ENCODE peak calls at places on chromosomes 11 and 22, in eight cellular contexts. One of them, this sample, is unnamed.

GRCh38 chr11:1631066-1631568 is 1.5 kb downstream of the KRTAP5-5 start:
- DNase-seq in endothelial cell of umbilical vein: no peak
- DNase-seq in sigmoid colon: peak
- DNase-seq in adrenal gland: no peak
- DNase-seq in transverse colon: no peak
- DNase-seq in IMR-90: no peak
- DNase-seq in heart left ventricle: no peak
- DNase-seq in uterus: no peak
- DNase-seq in this sample: no peak

GRCh38 chr22:11253000-11253511 is 4274.9 kb upstream of the OR11H1 start:
- DNase-seq in endothelial cell of umbilical vein: no peak
- DNase-seq in sigmoid colon: peak
- DNase-seq in adrenal gland: no peak
- DNase-seq in transverse colon: no peak
- DNase-seq in IMR-90: no peak
- DNase-seq in heart left ventricle: no peak
- DNase-seq in uterus: no peak
- DNase-seq in this sample: no peak

GRCh38 chr11:70210051-70210501 is 7.0 kb downstream of the FADD start:
- DNase-seq in endothelial cell of umbilical vein: no peak
- DNase-seq in sigmoid colon: no peak
- DNase-seq in adrenal gland: no peak
- DNase-seq in transverse colon: no peak
- DNase-seq in IMR-90: peak
- DNase-seq in heart left ventricle: no peak
- DNase-seq in uterus: no peak
- DNase-seq in this sample: no peak

GRCh38 chr22:49393526-49393925 is 434.1 kb downstream of the BRD1 start:
- DNase-seq in endothelial cell of umbilical vein: no peak
- DNase-seq in sigmoid colon: peak
- DNase-seq in adrenal gland: peak
- DNase-seq in transverse colon: no peak
- DNase-seq in IMR-90: no peak
- DNase-seq in heart left ventricle: no peak
- DNase-seq in uterus: no peak
- DNase-seq in this sample: peak

GRCh38 chr22:49334976-49335375 is 492.7 kb downstream of the BRD1 start:
- DNase-seq in endothelial cell of umbilical vein: no peak
- DNase-seq in sigmoid colon: no peak
- DNase-seq in adrenal gland: peak
- DNase-seq in transverse colon: peak
- DNase-seq in IMR-90: no peak
- DNase-seq in heart left ventricle: no peak
- DNase-seq in uterus: no peak
- DNase-seq in this sample: no peak

GRCh38 chr11:12118940-12119339 is 8.6 kb downstream of the MICAL2 start:
- DNase-seq in endothelial cell of umbilical vein: no peak
- DNase-seq in sigmoid colon: peak
- DNase-seq in adrenal gland: no peak
- DNase-seq in transverse colon: no peak
- DNase-seq in IMR-90: peak
- DNase-seq in heart left ventricle: no peak
- DNase-seq in uterus: no peak
- DNase-seq in this sample: no peak

GRCh38 chr22:23793326-23793725 is 6.6 kb downstream of the SMARCB1 start:
- DNase-seq in endothelial cell of umbilical vein: no peak
- DNase-seq in sigmoid colon: no peak
- DNase-seq in adrenal gland: no peak
- DNase-seq in transverse colon: no peak
- DNase-seq in IMR-90: no peak
- DNase-seq in heart left ventricle: no peak
- DNase-seq in uterus: no peak
- DNase-seq in this sample: no peak

GRCh38 chr11:111513240-111513605 is 1.0 kb upstream of the BTG4 start:
- DNase-seq in endothelial cell of umbilical vein: peak
- DNase-seq in sigmoid colon: no peak
- DNase-seq in adrenal gland: no peak
- DNase-seq in transverse colon: no peak
- DNase-seq in IMR-90: no peak
- DNase-seq in heart left ventricle: no peak
- DNase-seq in uterus: no peak
- DNase-seq in this sample: no peak

GRCh38 chr11:70504246-70505020 is 106.1 kb downstream of the CTTN start:
- DNase-seq in endothelial cell of umbilical vein: no peak
- DNase-seq in sigmoid colon: peak
- DNase-seq in adrenal gland: no peak
- DNase-seq in transverse colon: no peak
- DNase-seq in IMR-90: no peak
- DNase-seq in heart left ventricle: no peak
- DNase-seq in uterus: no peak
- DNase-seq in this sample: no peak

GRCh38 chr22:30435674-30436126 is 10.1 kb downstream of the MTFP1 start:
- DNase-seq in endothelial cell of umbilical vein: peak
- DNase-seq in sigmoid colon: no peak
- DNase-seq in adrenal gland: peak
- DNase-seq in transverse colon: peak
- DNase-seq in IMR-90: no peak
- DNase-seq in heart left ventricle: peak
- DNase-seq in uterus: peak
- DNase-seq in this sample: no peak

GRCh38 chr11:120527111-120527748 is 15.7 kb downstream of the GRIK4 start:
- DNase-seq in endothelial cell of umbilical vein: no peak
- DNase-seq in sigmoid colon: no peak
- DNase-seq in adrenal gland: no peak
- DNase-seq in transverse colon: no peak
- DNase-seq in IMR-90: peak
- DNase-seq in heart left ventricle: no peak
- DNase-seq in uterus: no peak
- DNase-seq in this sample: no peak

GRCh38 chr11:47669856-47670255 is 27.5 kb upstream of the MTCH2 start:
- DNase-seq in endothelial cell of umbilical vein: no peak
- DNase-seq in sigmoid colon: no peak
- DNase-seq in adrenal gland: no peak
- DNase-seq in transverse colon: no peak
- DNase-seq in IMR-90: no peak
- DNase-seq in heart left ventricle: no peak
- DNase-seq in uterus: no peak
- DNase-seq in this sample: no peak

GRCh38 chr22:25403752-25404471 is 160.6 kb upstream of the GRK3 start:
- DNase-seq in endothelial cell of umbilical vein: no peak
- DNase-seq in sigmoid colon: peak
- DNase-seq in adrenal gland: no peak
- DNase-seq in transverse colon: no peak
- DNase-seq in IMR-90: peak
- DNase-seq in heart left ventricle: no peak
- DNase-seq in uterus: no peak
- DNase-seq in this sample: no peak

GRCh38 chr22:27903805-27904473 is 15.1 kb downstream of the PITPNB start:
- DNase-seq in endothelial cell of umbilical vein: no peak
- DNase-seq in sigmoid colon: no peak
- DNase-seq in adrenal gland: no peak
- DNase-seq in transverse colon: no peak
- DNase-seq in IMR-90: no peak
- DNase-seq in heart left ventricle: no peak
- DNase-seq in uterus: no peak
- DNase-seq in this sample: no peak

GRCh38 chr11:34335331-34335730 is 22.5 kb downstream of the ABTB2 start:
- DNase-seq in endothelial cell of umbilical vein: no peak
- DNase-seq in sigmoid colon: no peak
- DNase-seq in adrenal gland: no peak
- DNase-seq in transverse colon: no peak
- DNase-seq in IMR-90: no peak
- DNase-seq in heart left ventricle: no peak
- DNase-seq in uterus: no peak
- DNase-seq in this sample: no peak
- TF ChIP-seq POLR2A in endothelial cell of umbilical vein: no peak
- TF ChIP-seq POLR2A in sigmoid colon: no peak
- TF ChIP-seq POLR2A in adrenal gland: no peak
- TF ChIP-seq POLR2A in transverse colon: no peak
- TF ChIP-seq POLR2A in IMR-90: no peak
- TF ChIP-seq POLR2A in heart left ventricle: no peak
- TF ChIP-seq POLR2A in uterus: no peak
- TF ChIP-seq POLR2A in this sample: no peak

DNA sequence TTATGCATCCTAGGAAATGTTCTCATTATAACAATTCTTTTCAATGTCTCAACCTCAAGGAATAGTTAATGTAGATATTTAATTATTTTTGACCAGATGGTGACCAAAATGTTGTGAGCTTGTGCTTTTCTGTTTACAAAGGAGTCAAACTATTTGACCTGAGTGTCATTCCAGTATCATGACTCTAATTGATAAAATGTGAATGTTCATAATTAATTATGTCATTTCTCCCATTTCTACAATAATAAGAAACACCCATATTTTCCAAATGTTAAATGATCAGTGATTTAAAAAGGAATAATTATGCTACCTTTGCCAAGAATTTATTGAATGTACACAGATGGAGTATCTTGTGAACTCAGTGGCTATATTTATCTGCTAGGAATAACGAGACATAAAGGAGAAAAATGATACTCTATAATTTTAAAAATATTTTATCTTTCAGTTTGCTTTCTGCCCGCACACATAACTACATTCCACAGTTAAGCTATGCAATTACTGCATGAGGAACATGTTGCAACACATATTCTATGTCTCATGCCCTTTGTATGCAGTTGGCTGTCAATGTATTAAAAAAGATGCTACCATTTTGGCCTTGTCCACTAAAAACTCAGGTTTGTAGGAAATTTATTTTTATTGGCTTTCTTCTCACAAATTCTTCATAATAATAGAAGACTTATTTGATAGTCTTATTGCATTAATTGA is 376.7 kb upstream of the CCDC179 start:
- DNase-seq in endothelial cell of umbilical vein: no peak
- DNase-seq in sigmoid colon: no peak
- DNase-seq in adrenal gland: no peak
- DNase-seq in transverse colon: no peak
- DNase-seq in IMR-90: peak
- DNase-seq in heart left ventricle: no peak
- DNase-seq in uterus: no peak
- DNase-seq in this sample: no peak
- TF ChIP-seq CTCF in endothelial cell of umbilical vein: no peak
- TF ChIP-seq CTCF in sigmoid colon: no peak
- TF ChIP-seq CTCF in adrenal gland: no peak
- TF ChIP-seq CTCF in transverse colon: no peak
- TF ChIP-seq CTCF in IMR-90: no peak
- TF ChIP-seq CTCF in heart left ventricle: no peak
- TF ChIP-seq CTCF in uterus: no peak
- TF ChIP-seq CTCF in this sample: no peak

GRCh38 chr22:41364233-41364632 is 17.5 kb upstream of the TEF start:
- DNase-seq in endothelial cell of umbilical vein: no peak
- DNase-seq in sigmoid colon: no peak
- DNase-seq in adrenal gland: no peak
- DNase-seq in transverse colon: no peak
- DNase-seq in IMR-90: no peak
- DNase-seq in heart left ventricle: no peak
- DNase-seq in uterus: no peak
- DNase-seq in this sample: no peak
- TF ChIP-seq POLR2A in endothelial cell of umbilical vein: no peak
- TF ChIP-seq POLR2A in sigmoid colon: no peak
- TF ChIP-seq POLR2A in adrenal gland: no peak
- TF ChIP-seq POLR2A in transverse colon: no peak
- TF ChIP-seq POLR2A in IMR-90: no peak
- TF ChIP-seq POLR2A in heart left ventricle: no peak
- TF ChIP-seq POLR2A in uterus: no peak
- TF ChIP-seq POLR2A in this sample: no peak

GRCh38 chr11:409600-410471 is 5.0 kb downstream of the SIGIRR start:
- DNase-seq in endothelial cell of umbilical vein: no peak
- DNase-seq in sigmoid colon: peak
- DNase-seq in adrenal gland: no peak
- DNase-seq in transverse colon: no peak
- DNase-seq in IMR-90: no peak
- DNase-seq in heart left ventricle: no peak
- DNase-seq in uterus: no peak
- DNase-seq in this sample: no peak
- TF ChIP-seq CTCF in endothelial cell of umbilical vein: no peak
- TF ChIP-seq CTCF in sigmoid colon: no peak
- TF ChIP-seq CTCF in adrenal gland: no peak
- TF ChIP-seq CTCF in transverse colon: no peak
- TF ChIP-seq CTCF in IMR-90: no peak
- TF ChIP-seq CTCF in heart left ventricle: no peak
- TF ChIP-seq CTCF in uterus: no peak
- TF ChIP-seq CTCF in this sample: no peak

GRCh38 chr11:45147017-45147728 is 734 bp downstream of the PRDM11 start:
- DNase-seq in endothelial cell of umbilical vein: peak
- DNase-seq in sigmoid colon: peak
- DNase-seq in adrenal gland: peak
- DNase-seq in transverse colon: peak
- DNase-seq in IMR-90: peak
- DNase-seq in heart left ventricle: peak
- DNase-seq in uterus: peak
- DNase-seq in this sample: peak

GRCh38 chr11:45147871-45148270 is 1.4 kb downstream of the PRDM11 start:
- DNase-seq in endothelial cell of umbilical vein: no peak
- DNase-seq in sigmoid colon: no peak
- DNase-seq in adrenal gland: no peak
- DNase-seq in transverse colon: no peak
- DNase-seq in IMR-90: no peak
- DNase-seq in heart left ventricle: no peak
- DNase-seq in uterus: no peak
- DNase-seq in this sample: no peak

GRCh38 chr11:45145421-45146071 is 893 bp upstream of the PRDM11 start:
- DNase-seq in endothelial cell of umbilical vein: peak
- DNase-seq in sigmoid colon: peak
- DNase-seq in adrenal gland: peak
- DNase-seq in transverse colon: peak
- DNase-seq in IMR-90: peak
- DNase-seq in heart left ventricle: no peak
- DNase-seq in uterus: no peak
- DNase-seq in this sample: peak

GRCh38 chr11:45145083-45145420 is 1.4 kb upstream of the PRDM11 start:
- DNase-seq in endothelial cell of umbilical vein: no peak
- DNase-seq in sigmoid colon: no peak
- DNase-seq in adrenal gland: no peak
- DNase-seq in transverse colon: no peak
- DNase-seq in IMR-90: no peak
- DNase-seq in heart left ventricle: no peak
- DNase-seq in uterus: no peak
- DNase-seq in this sample: no peak

DNA sequence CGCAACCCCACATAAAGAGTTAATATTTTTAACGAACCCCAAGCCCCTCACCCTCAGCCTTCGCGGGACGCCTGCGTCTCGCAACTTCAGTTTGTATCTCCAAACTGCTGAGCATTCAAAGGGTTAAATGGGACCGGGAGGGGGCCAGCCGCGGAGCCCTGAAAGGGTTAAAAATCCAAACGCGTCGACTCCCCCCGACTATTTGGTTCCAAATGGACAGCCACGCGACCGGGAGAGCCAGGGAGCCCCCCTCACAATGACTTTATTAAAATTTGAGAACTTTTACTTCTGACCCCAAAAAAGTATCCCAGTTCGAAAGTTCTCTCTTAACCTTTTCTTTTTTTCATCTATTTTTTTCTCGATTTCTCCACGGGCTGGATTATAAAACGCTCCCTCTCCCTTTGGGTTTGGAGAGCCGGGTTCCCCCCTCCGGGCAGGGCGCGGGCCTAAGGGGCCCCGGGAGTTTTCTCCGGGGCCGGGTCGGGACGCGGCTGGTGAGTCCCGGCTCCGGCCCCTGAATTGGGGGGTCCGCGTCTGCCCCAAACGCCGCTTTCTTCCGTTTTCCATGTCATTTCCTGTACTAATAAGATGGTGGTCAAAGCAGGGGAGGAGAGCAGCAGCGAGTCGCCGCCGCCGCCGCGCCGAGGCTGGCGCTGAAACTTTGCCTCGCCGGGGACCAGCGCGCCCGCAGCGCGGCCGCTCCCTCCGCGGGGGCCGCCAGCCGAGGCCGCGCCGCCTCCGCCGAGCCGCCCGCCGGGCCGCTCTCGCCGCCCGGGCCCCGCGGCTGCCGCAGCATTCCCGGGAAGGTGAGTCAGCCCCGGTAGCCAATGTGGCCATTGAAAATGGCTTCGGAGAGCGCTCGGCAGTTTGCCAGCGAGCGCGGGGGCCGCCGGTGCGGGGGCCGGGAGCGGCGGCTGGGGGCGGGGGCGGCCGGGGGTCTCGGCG is at the start of gene PRDM11:
- DNase-seq in endothelial cell of umbilical vein: peak
- DNase-seq in sigmoid colon: peak
- DNase-seq in adrenal gland: peak
- DNase-seq in transverse colon: peak
- DNase-seq in IMR-90: peak
- DNase-seq in heart left ventricle: peak
- DNase-seq in uterus: peak
- DNase-seq in this sample: peak
- TF ChIP-seq POLR2A in endothelial cell of umbilical vein: no peak
- TF ChIP-seq POLR2A in sigmoid colon: no peak
- TF ChIP-seq POLR2A in adrenal gland: peak
- TF ChIP-seq POLR2A in transverse colon: peak
- TF ChIP-seq POLR2A in IMR-90: peak
- TF ChIP-seq POLR2A in heart left ventricle: no peak
- TF ChIP-seq POLR2A in uterus: no peak
- TF ChIP-seq POLR2A in this sample: no peak

This sample was measured in testis.